ENCODE peak calls at places on chromosomes 1 and 21, in nine cellular contexts. One of them, this sample, is unnamed.

GRCh38 chr21:41251961-41252642 is 64.5 kb upstream of the FAM3B start:
- DNase-seq in non-pigmented ciliary epithelial cell: peak
- DNase-seq in OCI-M1: no peak
- DNase-seq in nucleus accumbens: no peak
- DNase-seq in trophoblast cell: peak
- DNase-seq in stomach: no peak
- DNase-seq in NCI-H345: no peak
- DNase-seq in GOT3: no peak
- DNase-seq in NCI-H774: no peak
- DNase-seq in this sample: no peak

GRCh38 chr21:42688841-42689371 is 35.5 kb downstream of the PDE9A start:
- DNase-seq in non-pigmented ciliary epithelial cell: no peak
- DNase-seq in OCI-M1: peak
- DNase-seq in nucleus accumbens: no peak
- DNase-seq in trophoblast cell: no peak
- DNase-seq in stomach: no peak
- DNase-seq in NCI-H345: no peak
- DNase-seq in GOT3: no peak
- DNase-seq in NCI-H774: no peak
- DNase-seq in this sample: no peak

GRCh38 chr21:34941162-34941561 is 107.9 kb downstream of the RUNX1 start:
- DNase-seq in non-pigmented ciliary epithelial cell: no peak
- DNase-seq in OCI-M1: peak
- DNase-seq in nucleus accumbens: no peak
- DNase-seq in trophoblast cell: no peak
- DNase-seq in stomach: no peak
- DNase-seq in NCI-H345: no peak
- DNase-seq in GOT3: no peak
- DNase-seq in NCI-H774: no peak
- DNase-seq in this sample: no peak

GRCh38 chr1:40182956-40183710 is 21.9 kb downstream of the RLF start:
- DNase-seq in non-pigmented ciliary epithelial cell: no peak
- DNase-seq in OCI-M1: peak
- DNase-seq in nucleus accumbens: no peak
- DNase-seq in trophoblast cell: peak
- DNase-seq in stomach: no peak
- DNase-seq in NCI-H345: no peak
- DNase-seq in GOT3: no peak
- DNase-seq in NCI-H774: no peak
- DNase-seq in this sample: no peak

GRCh38 chr1:6350416-6351088 is 43.0 kb downstream of the ACOT7 start:
- DNase-seq in non-pigmented ciliary epithelial cell: no peak
- DNase-seq in OCI-M1: no peak
- DNase-seq in nucleus accumbens: peak
- DNase-seq in trophoblast cell: no peak
- DNase-seq in stomach: peak
- DNase-seq in NCI-H345: no peak
- DNase-seq in GOT3: no peak
- DNase-seq in NCI-H774: no peak
- DNase-seq in this sample: no peak

GRCh38 chr1:231234506-231234905 is 6.5 kb upstream of the GNPAT start:
- DNase-seq in non-pigmented ciliary epithelial cell: no peak
- DNase-seq in OCI-M1: no peak
- DNase-seq in nucleus accumbens: no peak
- DNase-seq in trophoblast cell: no peak
- DNase-seq in stomach: no peak
- DNase-seq in NCI-H345: no peak
- DNase-seq in GOT3: no peak
- DNase-seq in NCI-H774: no peak
- DNase-seq in this sample: no peak

GRCh38 chr21:28742527-28742926 is 250.2 kb downstream of the LTN1 start:
- DNase-seq in non-pigmented ciliary epithelial cell: no peak
- DNase-seq in OCI-M1: peak
- DNase-seq in nucleus accumbens: no peak
- DNase-seq in trophoblast cell: no peak
- DNase-seq in stomach: no peak
- DNase-seq in NCI-H345: no peak
- DNase-seq in GOT3: no peak
- DNase-seq in NCI-H774: no peak
- DNase-seq in this sample: no peak

GRCh38 chr1:108046021-108046420 is 81.0 kb upstream of the VAV3 start:
- DNase-seq in non-pigmented ciliary epithelial cell: no peak
- DNase-seq in OCI-M1: no peak
- DNase-seq in nucleus accumbens: no peak
- DNase-seq in trophoblast cell: peak
- DNase-seq in stomach: no peak
- DNase-seq in NCI-H345: no peak
- DNase-seq in GOT3: no peak
- DNase-seq in NCI-H774: no peak
- DNase-seq in this sample: no peak

GRCh38 chr1:207751790-207752455 is at the start of gene CD46:
- DNase-seq in non-pigmented ciliary epithelial cell: peak
- DNase-seq in OCI-M1: peak
- DNase-seq in nucleus accumbens: peak
- DNase-seq in trophoblast cell: peak
- DNase-seq in stomach: peak
- DNase-seq in NCI-H345: peak
- DNase-seq in GOT3: peak
- DNase-seq in NCI-H774: peak
- DNase-seq in this sample: peak

GRCh38 chr1:152037920-152038658 is 1.3 kb upstream of the S100A11 start:
- DNase-seq in non-pigmented ciliary epithelial cell: no peak
- DNase-seq in OCI-M1: peak
- DNase-seq in nucleus accumbens: no peak
- DNase-seq in trophoblast cell: peak
- DNase-seq in stomach: no peak
- DNase-seq in NCI-H345: no peak
- DNase-seq in GOT3: no peak
- DNase-seq in NCI-H774: peak
- DNase-seq in this sample: no peak

GRCh38 chr1:38134294-38134755 is 87.7 kb upstream of the POU3F1 start:
- DNase-seq in non-pigmented ciliary epithelial cell: no peak
- DNase-seq in OCI-M1: no peak
- DNase-seq in nucleus accumbens: no peak
- DNase-seq in trophoblast cell: no peak
- DNase-seq in stomach: no peak
- DNase-seq in NCI-H345: no peak
- DNase-seq in GOT3: no peak
- DNase-seq in NCI-H774: no peak
- DNase-seq in this sample: no peak

GRCh38 chr1:183144752-183145151 is 41.3 kb upstream of the LAMC2 start:
- DNase-seq in non-pigmented ciliary epithelial cell: no peak
- DNase-seq in OCI-M1: no peak
- DNase-seq in nucleus accumbens: no peak
- DNase-seq in trophoblast cell: no peak
- DNase-seq in stomach: no peak
- DNase-seq in NCI-H345: no peak
- DNase-seq in GOT3: no peak
- DNase-seq in NCI-H774: no peak
- DNase-seq in this sample: no peak

GRCh38 chr1:62420214-62420613 is 16.6 kb upstream of the USP1 start:
- DNase-seq in non-pigmented ciliary epithelial cell: no peak
- DNase-seq in OCI-M1: no peak
- DNase-seq in nucleus accumbens: no peak
- DNase-seq in trophoblast cell: no peak
- DNase-seq in stomach: no peak
- DNase-seq in NCI-H345: no peak
- DNase-seq in GOT3: no peak
- DNase-seq in NCI-H774: no peak
- DNase-seq in this sample: no peak

GRCh38 chr21:34201001-34201400 is 127.6 kb downstream of the MRPS6 start:
- DNase-seq in non-pigmented ciliary epithelial cell: no peak
- DNase-seq in OCI-M1: peak
- DNase-seq in nucleus accumbens: no peak
- DNase-seq in trophoblast cell: peak
- DNase-seq in stomach: no peak
- DNase-seq in NCI-H345: no peak
- DNase-seq in GOT3: no peak
- DNase-seq in NCI-H774: no peak
- DNase-seq in this sample: no peak

GRCh38 chr1:111666828-111667227 is 47.2 kb downstream of the RAP1A start:
- DNase-seq in non-pigmented ciliary epithelial cell: no peak
- DNase-seq in OCI-M1: no peak
- DNase-seq in nucleus accumbens: no peak
- DNase-seq in trophoblast cell: no peak
- DNase-seq in stomach: no peak
- DNase-seq in NCI-H345: no peak
- DNase-seq in GOT3: no peak
- DNase-seq in NCI-H774: no peak
- DNase-seq in this sample: no peak

GRCh38 chr1:14996133-14997050 is 157.2 kb upstream of the TMEM51 start:
- DNase-seq in non-pigmented ciliary epithelial cell: no peak
- DNase-seq in OCI-M1: no peak
- DNase-seq in nucleus accumbens: no peak
- DNase-seq in trophoblast cell: peak
- DNase-seq in stomach: no peak
- DNase-seq in NCI-H345: no peak
- DNase-seq in GOT3: no peak
- DNase-seq in NCI-H774: no peak
- DNase-seq in this sample: no peak

GRCh38 chr1:247421074-247421473 is 5.1 kb downstream of the NLRP3 start:
- DNase-seq in non-pigmented ciliary epithelial cell: no peak
- DNase-seq in OCI-M1: no peak
- DNase-seq in nucleus accumbens: peak
- DNase-seq in trophoblast cell: no peak
- DNase-seq in stomach: no peak
- DNase-seq in NCI-H345: no peak
- DNase-seq in GOT3: no peak
- DNase-seq in NCI-H774: no peak
- DNase-seq in this sample: no peak

GRCh38 chr1:26922201-26922729 is 722 bp downstream of the NUDC start:
- DNase-seq in non-pigmented ciliary epithelial cell: no peak
- DNase-seq in OCI-M1: peak
- DNase-seq in nucleus accumbens: no peak
- DNase-seq in trophoblast cell: peak
- DNase-seq in stomach: no peak
- DNase-seq in NCI-H345: no peak
- DNase-seq in GOT3: no peak
- DNase-seq in NCI-H774: no peak
- DNase-seq in this sample: no peak

GRCh38 chr1:221408117-221408516 is 333.8 kb downstream of the DUSP10 start:
- DNase-seq in non-pigmented ciliary epithelial cell: no peak
- DNase-seq in OCI-M1: no peak
- DNase-seq in nucleus accumbens: no peak
- DNase-seq in trophoblast cell: peak
- DNase-seq in stomach: no peak
- DNase-seq in NCI-H345: no peak
- DNase-seq in GOT3: no peak
- DNase-seq in NCI-H774: no peak
- DNase-seq in this sample: no peak